ENCODE peak calls at places on chromosomes 4 and X, in five cellular contexts. L, M, F, E and J are unnamed samples.

GRCh38 chrX:130280901-130281300 is 12.2 kb upstream of the ZNF280C start:
- DNase-seq in M (no peak), F (no peak), L (no peak), E (no peak), J (no peak)

GRCh38 chrX:146581981-146582712 is 227.4 kb upstream of the CXorf51B start:
- DNase-seq in L (no peak), F (no peak), E (no peak), M (no peak), J (no peak)

GRCh38 chrX:147779173-147779572 is 132.5 kb upstream of the FMR1 start:
- DNase-seq in F (no peak), E (no peak), M (no peak), L (no peak), J (no peak)

GRCh38 chr4:2799971-2800690 is 7.2 kb downstream of the SH3BP2 start:
- DNase-seq in L (no peak), E (no peak), F (no peak), M (no peak), J (no peak)

GRCh38 chrX:150569155-150569477 is 695 bp downstream of the MTM1 start:
- DNase-seq in M (peak; percentile 25), E (peak; percentile 55), F (no peak), L (peak; percentile 19), J (peak; percentile 46)

GRCh38 chr4:155025762-155026457 is 182.5 kb upstream of the NPY2R start:
- DNase-seq in E (peak; percentile 54), M (no peak), F (peak; percentile 5), L (peak; percentile 79), J (peak; percentile 63)

GRCh38 chr4:23533859-23534258 is 356.0 kb downstream of the PPARGC1A start:
- DNase-seq in E (no peak), M (no peak), L (no peak), F (no peak), J (no peak)

GRCh38 chr4:10704050-10704810 is 19.7 kb upstream of the CLNK start:
- DNase-seq in M (no peak), L (no peak), F (no peak), E (no peak), J (no peak)

GRCh38 chr4:169272265-169272886 is 1.6 kb upstream of the SH3RF1 start:
- DNase-seq in M (no peak), L (peak; percentile 71), E (no peak), F (no peak), J (peak; percentile 84)

GRCh38 chrX:110944323-110944761 is 148.7 kb upstream of the CHRDL1 start:
- DNase-seq in M (no peak), F (no peak), L (no peak), E (no peak), J (no peak)

GRCh38 chr4:98682719-98683118 is 24.3 kb upstream of the TSPAN5 start:
- DNase-seq in E (no peak), L (peak; percentile 45), M (no peak), F (no peak), J (peak; percentile 71)

GRCh38 chr4:108169639-108170038 is 907 bp upstream of the LEF1 start:
- DNase-seq in M (no peak), F (no peak), L (no peak), E (no peak), J (no peak)

GRCh38 chrX:53261573-53261972 is 19.8 kb downstream of the IQSEC2 start:
- DNase-seq in M (no peak), E (no peak), F (no peak), L (no peak), J (no peak)

GRCh38 chr4:43330288-43330687 is 437.8 kb downstream of the GRXCR1 start:
- DNase-seq in M (no peak), F (no peak), L (peak; percentile 88), E (no peak), J (peak; percentile 70)

DNA sequence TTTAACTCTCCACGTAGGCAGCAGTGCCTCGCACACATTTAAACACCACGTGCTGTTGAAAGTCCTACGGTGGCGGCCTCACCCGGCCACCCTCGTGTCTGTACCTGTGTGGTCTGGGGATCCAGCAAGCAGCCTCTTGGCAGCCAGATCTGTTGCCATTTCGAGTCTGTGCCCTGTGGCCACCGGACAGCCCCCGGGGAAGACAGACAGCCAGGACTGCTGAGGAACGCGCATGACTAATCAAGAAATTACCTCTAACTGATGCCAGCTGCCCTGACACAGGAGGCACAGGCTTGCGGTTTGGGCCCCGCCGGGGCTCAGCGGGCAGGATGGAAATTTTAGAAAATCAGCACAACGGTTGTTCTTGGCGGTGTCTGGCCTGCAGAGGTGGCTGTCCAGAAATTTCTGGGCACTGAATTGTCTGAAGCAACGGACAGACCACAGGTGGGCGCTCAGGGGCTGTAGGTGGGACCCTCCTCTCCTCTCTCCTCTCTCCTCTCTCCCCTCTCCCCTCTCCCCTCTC is 15.6 kb upstream of the ASMTL start:
- DNase-seq in F (peak; percentile 50), E (peak; percentile 90), M (peak; percentile 59), L (peak; percentile 75), J (peak; percentile 8)
- TF ChIP-seq CTCF in F (no peak), E (peak; percentile 35), M (no peak), L (no peak), J (no peak)

GRCh38 chr4:6701371-6701770 is 7.7 kb downstream of the S100P start:
- DNase-seq in M (peak; percentile 38), E (no peak), F (no peak), L (peak; percentile 30), J (no peak)
- TF ChIP-seq CTCF in M (peak; percentile 22), E (peak; percentile 27), F (no peak), L (peak; percentile 52), J (peak; percentile 33)

DNA sequence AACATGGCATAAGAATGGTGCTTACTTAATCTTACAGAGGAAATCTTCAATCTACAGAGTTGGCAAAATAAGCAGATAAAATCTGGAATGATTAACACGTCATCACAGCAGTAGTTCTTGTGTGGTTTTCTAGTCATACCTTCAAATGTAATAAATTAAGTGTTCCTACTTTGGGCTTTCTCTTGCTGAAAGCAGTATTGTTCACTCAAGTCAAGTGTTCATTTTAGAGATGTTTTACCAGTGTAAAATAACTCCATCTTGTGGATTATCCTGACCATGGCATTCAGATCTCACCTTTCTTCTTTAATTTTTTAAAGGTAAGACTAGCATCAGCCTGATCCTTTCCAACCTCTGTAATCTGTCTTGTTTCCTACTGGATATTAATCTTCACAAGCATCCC is 72.9 kb downstream of the ADAMTS3 start:
- DNase-seq in E (no peak), M (no peak), L (peak; percentile 71), F (no peak), J (peak; percentile 32)
- TF ChIP-seq CTCF in E (no peak), M (no peak), L (peak; percentile 79), F (no peak), J (peak; percentile 39)

GRCh38 chrX:70030242-70030823 is 19.4 kb downstream of the AWAT2 start:
- DNase-seq in L (peak; percentile 69), F (peak; percentile 51), E (peak; percentile 24), M (peak; percentile 5), J (peak; percentile 64)

GRCh38 chrX:70034646-70035045 is 15.1 kb downstream of the AWAT2 start:
- DNase-seq in M (no peak), F (no peak), E (no peak), L (no peak), J (no peak)

GRCh38 chrX:70033348-70033747 is 16.4 kb downstream of the AWAT2 start:
- DNase-seq in F (peak; percentile 17), E (no peak), M (peak; percentile 2), L (peak; percentile 59), J (peak; percentile 40)

GRCh38 chrX:70029790-70030189 is 19.9 kb downstream of the AWAT2 start:
- DNase-seq in M (no peak), L (no peak), F (no peak), E (no peak), J (no peak)

GRCh38 chrX:70032797-70033196 is 16.9 kb downstream of the AWAT2 start:
- DNase-seq in E (no peak), M (no peak), F (no peak), L (no peak), J (peak; percentile 24)
- TF ChIP-seq CTCF in E (no peak), M (no peak), F (no peak), L (no peak), J (no peak)